ENCODE peak calls at places on chromosomes 2 and 18, in ten cellular contexts. O, I, D, L, N, P, G, K, Z and M are unnamed samples.

GRCh38 chr2:227411320-227411989 is 23.7 kb upstream of the SCYGR1 start:
- DNase-seq in O (peak; percentile 17), I (no peak), D (no peak), L (peak; percentile 70), N (no peak), P (no peak), G (no peak), K (no peak), Z (peak; percentile 43), M (no peak)

GRCh38 chr2:146927080-146927714 is 917.6 kb upstream of the ACVR2A start:
- DNase-seq in O (peak; percentile 76), I (peak; percentile 39), D (peak; percentile 64), L (peak; percentile 62), N (no peak), P (peak; percentile 29), G (no peak), K (peak; percentile 31), Z (peak; percentile 86), M (peak; percentile 76)

GRCh38 chr2:61017556-61018318 is at the start of the genes PEX13 and PUS10:
- DNase-seq in O (peak; percentile 61), I (peak; percentile 82), D (peak; percentile 84), L (peak; percentile 77), N (peak; percentile 46), P (peak; percentile 36), G (peak; percentile 69), K (no peak), Z (peak; percentile 65), M (peak; percentile 79)

GRCh38 chr2:33946198-33946597 is 347.1 kb upstream of the FAM98A start:
- DNase-seq in O (no peak), I (no peak), D (no peak), L (no peak), N (no peak), P (no peak), G (no peak), K (no peak), Z (no peak), M (no peak)

GRCh38 chr2:30272761-30273573 is 41.6 kb downstream of the LBH start:
- DNase-seq in O (peak; percentile 26), I (no peak), D (no peak), L (peak; percentile 27), N (no peak), P (peak; percentile 16), G (no peak), K (peak; percentile 95), Z (peak; percentile 53), M (peak; percentile 54)

GRCh38 chr2:44829771-44830170 is 111.7 kb upstream of the SIX3 start:
- DNase-seq in O (no peak), I (no peak), D (no peak), L (no peak), N (no peak), P (no peak), G (no peak), K (no peak), Z (no peak), M (no peak)

GRCh38 chr2:75500633-75501032 is 60.1 kb downstream of the EVA1A start:
- DNase-seq in O (peak; percentile 54), I (no peak), D (no peak), L (no peak), N (no peak), P (peak; percentile 52), G (no peak), K (peak; percentile 37), Z (peak; percentile 67), M (no peak)

GRCh38 chr2:158410132-158410531 is 46.4 kb downstream of the CCDC148 start:
- DNase-seq in O (no peak), I (no peak), D (no peak), L (no peak), N (no peak), P (no peak), G (no peak), K (no peak), Z (no peak), M (no peak)

GRCh38 chr18:70422061-70422965 is 133.5 kb downstream of the SOCS6 start:
- DNase-seq in O (peak; percentile 96), I (peak; percentile 34), D (no peak), L (peak; percentile 94), N (no peak), P (peak; percentile 86), G (peak; percentile 64), K (peak; percentile 95), Z (peak; percentile 97), M (peak; percentile 86)

GRCh38 chr18:51417643-51418483 is 220.4 kb upstream of the MEX3C start:
- DNase-seq in O (no peak), I (no peak), D (no peak), L (no peak), N (no peak), P (no peak), G (no peak), K (no peak), Z (no peak), M (no peak)

GRCh38 chr2:113172721-113173562 is 829 bp upstream of the PSD4 start:
- DNase-seq in O (no peak), I (no peak), D (no peak), L (no peak), N (no peak), P (no peak), G (no peak), K (no peak), Z (no peak), M (no peak)

GRCh38 chr2:133143649-133144048 is 424.6 kb downstream of the NCKAP5 start:
- DNase-seq in O (no peak), I (no peak), D (no peak), L (no peak), N (no peak), P (no peak), G (no peak), K (no peak), Z (no peak), M (peak; percentile 19)

GRCh38 chr2:133152801-133153200 is 415.5 kb downstream of the NCKAP5 start:
- DNase-seq in O (no peak), I (no peak), D (no peak), L (no peak), N (no peak), P (no peak), G (no peak), K (no peak), Z (no peak), M (no peak)

GRCh38 chr2:133148187-133148586 is 420.1 kb downstream of the NCKAP5 start:
- DNase-seq in O (no peak), I (no peak), D (no peak), L (no peak), N (no peak), P (no peak), G (no peak), K (no peak), Z (no peak), M (no peak)

GRCh38 chr2:133142087-133142486 is 426.2 kb downstream of the NCKAP5 start:
- DNase-seq in O (no peak), I (no peak), D (no peak), L (no peak), N (no peak), P (no peak), G (no peak), K (no peak), Z (no peak), M (no peak)

GRCh38 chr2:133146893-133147292 is 421.4 kb downstream of the NCKAP5 start:
- DNase-seq in O (no peak), I (no peak), D (no peak), L (no peak), N (no peak), P (no peak), G (no peak), K (no peak), Z (no peak), M (no peak)
- TF ChIP-seq CTCF in O (no peak), I (no peak), D (peak; percentile 40), L (no peak), N (no peak), P (no peak), G (no peak), K (peak; percentile 22), Z (no peak), M (no peak)

DNA sequence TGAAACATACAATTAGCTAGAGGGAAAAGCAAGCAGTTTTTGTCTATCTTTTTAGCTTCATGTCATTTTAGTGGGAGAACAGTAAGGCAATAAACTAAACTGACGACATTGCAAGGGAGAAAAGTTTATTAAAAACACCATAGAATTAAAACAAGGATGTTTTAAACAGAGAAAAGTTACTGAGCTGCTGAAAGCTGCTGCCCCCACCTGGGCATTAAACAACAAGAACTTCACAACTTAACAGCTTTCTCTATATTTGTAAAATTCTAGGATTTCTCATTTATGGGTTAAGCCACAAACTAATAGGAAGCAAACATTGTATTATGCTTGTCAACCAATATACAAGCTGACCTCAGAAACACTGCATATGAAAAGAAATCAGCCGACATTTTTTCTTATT is 289.2 kb downstream of the ERBB4 start:
- DNase-seq in O (no peak), I (no peak), D (no peak), L (peak; percentile 4), N (no peak), P (no peak), G (no peak), K (no peak), Z (peak; percentile 37), M (peak; percentile 7)
- TF ChIP-seq CTCF in O (peak; percentile 18), I (no peak), D (peak; percentile 49), L (peak; percentile 67), N (no peak), P (no peak), G (peak; percentile 23), K (peak; percentile 65), Z (peak; percentile 46), M (no peak)

DNA sequence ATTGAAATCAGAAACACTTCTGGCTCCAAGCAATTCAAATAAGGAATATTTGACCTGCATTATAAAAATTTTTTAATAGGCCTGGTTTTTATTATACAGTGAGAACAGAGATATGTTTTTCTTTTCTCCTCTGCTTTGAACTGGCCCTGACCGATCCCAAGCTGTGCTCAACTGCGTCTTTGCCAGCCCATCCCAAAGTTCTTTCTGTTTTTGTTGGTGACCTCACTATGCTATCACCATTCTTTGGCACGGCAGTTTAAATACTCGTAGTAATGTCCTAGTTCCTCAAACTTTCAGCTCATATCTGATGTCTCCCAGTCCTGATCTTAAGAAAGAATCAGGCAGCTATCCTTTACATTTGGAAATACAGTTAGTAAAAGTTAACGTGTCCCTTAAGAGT is 42.3 kb upstream of the NETO1 start:
- DNase-seq in O (peak; percentile 20), I (no peak), D (no peak), L (peak; percentile 43), N (no peak), P (no peak), G (no peak), K (no peak), Z (no peak), M (no peak)
- TF ChIP-seq CTCF in O (no peak), I (no peak), D (no peak), L (no peak), N (no peak), P (no peak), G (no peak), K (no peak), Z (no peak), M (no peak)

GRCh38 chr2:235494716-235495372 is 1.0 kb downstream of the AGAP1 start:
- DNase-seq in O (peak; percentile 53), I (no peak), D (peak; percentile 66), L (peak; percentile 32), N (no peak), P (no peak), G (no peak), K (no peak), Z (peak; percentile 34), M (peak; percentile 51)
- TF ChIP-seq CTCF in O (no peak), I (no peak), D (no peak), L (no peak), N (no peak), P (no peak), G (no peak), K (no peak), Z (no peak), M (no peak)

GRCh38 chr2:10909996-10910341 is 1.8 kb upstream of the KCNF1 start:
- DNase-seq in O (no peak), I (no peak), D (no peak), L (no peak), N (no peak), P (no peak), G (no peak), K (no peak), Z (no peak), M (no peak)
- TF ChIP-seq CTCF in O (no peak), I (no peak), D (no peak), L (no peak), N (no peak), P (no peak), G (no peak), K (no peak), Z (no peak), M (no peak)